ENCODE peak calls at places on chromosomes 3 and 15, in ten cellular contexts. P is dorsolateral prefrontal cortex, I is AG09309, W is BE2C, A is HFF-Myc, R is spleen, L is Caco-2, F is fibroblast of villous mesenchyme, N is fibroblast of mammary gland, B is IMR-90. G is an unnamed sample.

GRCh38 chr3:10816019-10816862 is at the start of gene SLC6A11:
- DNase-seq in P (peak), I (no peak), W (peak), A (no peak), R (no peak), L (no peak), F (no peak), N (no peak), B (no peak), G (no peak)

GRCh38 chr15:99427668-99428361 is 138.0 kb upstream of the MEF2A start:
- DNase-seq in P (no peak), I (no peak), W (peak), A (no peak), R (peak), L (no peak), F (no peak), N (no peak), B (no peak), G (no peak)

GRCh38 chr15:46277451-46277850 is 642.6 kb downstream of the SQOR start:
- DNase-seq in P (no peak), I (no peak), W (no peak), A (no peak), R (no peak), L (no peak), F (no peak), N (no peak), B (no peak), G (no peak)

GRCh38 chr3:76550522-76551201 is 489.2 kb upstream of the ROBO2 start:
- DNase-seq in P (no peak), I (no peak), W (no peak), A (no peak), R (peak), L (no peak), F (no peak), N (no peak), B (no peak), G (no peak)

GRCh38 chr3:47370887-47371697 is 9.7 kb upstream of the PTPN23 start:
- DNase-seq in P (no peak), I (no peak), W (peak), A (no peak), R (peak), L (no peak), F (no peak), N (no peak), B (no peak), G (no peak)

GRCh38 chr3:159532577-159532976 is 456.1 kb upstream of the IL12A start:
- DNase-seq in P (no peak), I (no peak), W (no peak), A (no peak), R (no peak), L (no peak), F (no peak), N (peak), B (peak), G (no peak)

GRCh38 chr3:53803124-53803815 is 42.9 kb downstream of the CHDH start:
- DNase-seq in P (no peak), I (no peak), W (no peak), A (no peak), R (peak), L (no peak), F (no peak), N (no peak), B (no peak), G (no peak)

GRCh38 chr15:38374477-38374876 is 79.5 kb upstream of the FAM98B start:
- DNase-seq in P (no peak), I (no peak), W (no peak), A (no peak), R (no peak), L (no peak), F (no peak), N (peak), B (no peak), G (no peak)

GRCh38 chr3:23183114-23183513 is 20.0 kb upstream of the UBE2E2 start:
- DNase-seq in P (no peak), I (no peak), W (no peak), A (no peak), R (no peak), L (no peak), F (no peak), N (no peak), B (no peak), G (no peak)

GRCh38 chr3:71838406-71838805 is 53.5 kb upstream of the PROK2 start:
- DNase-seq in P (no peak), I (no peak), W (no peak), A (no peak), R (no peak), L (peak), F (no peak), N (no peak), B (no peak), G (peak)

GRCh38 chr3:197298858-197299854 is 744 bp upstream of the DLG1 start:
- DNase-seq in P (peak), I (no peak), W (peak), A (no peak), R (peak), L (peak), F (no peak), N (no peak), B (no peak), G (no peak)

GRCh38 chr3:132382267-132382666 is 35.0 kb upstream of the DNAJC13 start:
- DNase-seq in P (no peak), I (no peak), W (no peak), A (no peak), R (no peak), L (no peak), F (no peak), N (no peak), B (no peak), G (no peak)

GRCh38 chr3:158953131-158953530 is 151.3 kb downstream of the MFSD1 start:
- DNase-seq in P (no peak), I (peak), W (no peak), A (no peak), R (no peak), L (no peak), F (peak), N (no peak), B (no peak), G (no peak)

GRCh38 chr3:171309906-171310359 is 150.3 kb downstream of the TNIK start:
- DNase-seq in P (no peak), I (peak), W (peak), A (peak), R (no peak), L (no peak), F (peak), N (peak), B (peak), G (no peak)

GRCh38 chr3:9715127-9715526 is 11.5 kb downstream of the CPNE9 start:
- DNase-seq in P (no peak), I (no peak), W (no peak), A (no peak), R (no peak), L (peak), F (no peak), N (no peak), B (no peak), G (no peak)

GRCh38 chr3:187763850-187764648 is 18.8 kb upstream of the BCL6 start:
- DNase-seq in P (no peak), I (no peak), W (peak), A (no peak), R (no peak), L (peak), F (no peak), N (peak), B (no peak), G (no peak)

GRCh38 chr3:23938657-23939056 is 6.4 kb upstream of the NR1D2 start:
- DNase-seq in P (no peak), I (no peak), W (peak), A (no peak), R (no peak), L (no peak), F (no peak), N (no peak), B (no peak), G (no peak)

GRCh38 chr3:65713016-65713415 is 325.7 kb downstream of the MAGI1 start:
- DNase-seq in P (peak), I (peak), W (no peak), A (peak), R (no peak), L (no peak), F (peak), N (peak), B (peak), G (peak)

DNA sequence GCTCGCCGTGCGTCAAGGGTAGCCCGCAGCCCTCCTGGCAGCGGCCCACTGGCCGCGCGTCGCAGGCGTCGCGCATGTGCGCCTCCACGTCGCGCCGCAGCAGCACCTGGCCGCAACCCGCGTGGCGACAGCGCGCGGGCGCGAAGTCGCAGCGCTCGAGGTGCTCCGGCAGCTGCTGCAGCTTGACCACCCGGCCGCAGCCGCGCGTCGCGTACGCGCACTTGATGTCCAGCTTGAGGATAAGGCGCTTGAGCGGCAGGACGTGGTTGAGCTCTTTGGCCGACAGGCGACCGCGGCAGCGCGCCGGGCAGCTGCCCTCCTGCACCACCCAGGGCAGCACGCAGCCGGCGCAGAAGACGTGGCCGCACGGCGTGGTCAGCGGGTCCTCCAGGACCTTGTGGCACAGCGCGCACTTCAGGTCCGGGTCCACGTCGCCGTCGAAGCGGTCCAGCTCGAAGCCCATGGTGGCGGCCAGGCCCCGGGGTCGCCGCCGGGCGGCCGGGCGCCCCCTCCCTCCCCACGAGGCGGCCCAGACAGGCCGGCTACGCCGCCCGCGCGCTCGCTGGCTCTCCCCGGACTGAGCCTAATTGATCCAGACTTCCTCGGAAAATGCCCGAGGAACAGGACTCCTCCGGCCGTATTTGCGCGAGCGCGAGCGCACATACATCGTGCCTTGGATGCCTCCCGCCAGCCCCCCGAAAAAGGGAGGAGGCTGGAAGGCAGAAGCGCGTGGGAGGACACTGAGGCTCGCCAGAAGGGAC is at the start of gene PDZRN3:
- DNase-seq in P (peak), I (no peak), W (peak), A (peak), R (no peak), L (peak), F (peak), N (peak), B (peak), G (no peak)
- TF ChIP-seq CTCF in P (no peak), I (no peak), W (no peak), A (no peak), R (no peak), L (no peak), F (no peak), N (no peak), B (no peak), G (no peak)

GRCh38 chr15:60396100-60396499 is 1.7 kb downstream of the ANXA2 start:
- DNase-seq in P (no peak), I (no peak), W (no peak), A (no peak), R (no peak), L (peak), F (no peak), N (no peak), B (no peak), G (no peak)
- H3K4me3 ChIP-seq in P (no peak), I (peak), W (no peak), A (peak), R (peak), L (peak), F (peak), N (peak), B (peak), G (peak)

DNA sequence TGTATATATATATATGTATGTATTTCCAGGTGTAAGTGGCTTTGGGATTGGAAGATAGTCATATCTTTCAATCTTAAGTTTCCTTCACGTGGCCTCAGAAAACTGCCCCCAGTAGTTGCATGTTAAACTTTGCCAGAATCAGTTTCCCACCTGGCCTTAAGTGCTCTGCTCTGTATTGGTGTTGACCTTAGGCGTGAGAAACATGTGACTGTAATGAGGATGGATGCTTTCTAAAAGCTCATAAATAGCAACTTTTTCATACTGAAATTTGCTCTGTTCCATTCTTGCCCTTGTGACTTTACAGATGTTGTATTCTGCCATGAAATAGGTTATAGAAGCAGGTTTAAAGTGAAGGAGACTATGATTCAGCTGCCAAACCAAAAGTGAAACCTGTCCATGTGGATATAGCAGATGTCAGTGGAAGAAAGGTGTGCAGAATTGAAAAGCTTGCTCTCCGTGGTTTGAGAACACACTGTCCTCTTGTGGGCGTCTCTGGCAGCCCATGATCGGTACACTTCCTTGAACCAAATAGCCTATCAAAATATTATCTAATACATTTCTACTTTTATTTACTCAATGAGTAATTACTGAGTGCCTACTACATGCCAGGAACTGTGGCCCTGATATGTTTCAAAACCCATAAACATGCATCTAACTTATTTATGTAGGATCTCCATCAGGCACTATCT is 15.8 kb downstream of the SCG5 start:
- DNase-seq in P (no peak), I (no peak), W (no peak), A (no peak), R (no peak), L (no peak), F (no peak), N (peak), B (no peak), G (no peak)
- TF ChIP-seq CTCF in P (no peak), I (no peak), W (no peak), A (no peak), R (no peak), L (peak), F (peak), N (peak), B (no peak), G (peak)

DNA sequence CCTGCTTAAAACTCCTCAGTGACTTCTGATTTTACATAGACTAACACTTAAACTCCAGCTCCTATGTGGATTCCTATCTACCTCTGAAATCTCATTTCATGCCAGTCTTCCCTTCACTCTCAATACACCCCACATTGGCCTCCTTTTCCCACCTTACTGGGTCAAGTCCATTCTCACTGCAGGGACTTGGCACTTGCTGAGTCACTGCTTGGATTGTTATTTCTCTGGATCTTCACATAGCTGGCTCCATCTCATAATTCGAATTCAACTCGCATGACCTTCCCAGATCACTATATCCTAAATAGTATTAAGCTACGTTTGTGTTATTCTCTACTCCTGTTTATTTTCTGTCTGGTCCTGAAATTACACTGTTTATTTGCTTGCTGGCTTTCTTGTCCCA is 59.6 kb upstream of the FRMD4B start:
- DNase-seq in P (no peak), I (no peak), W (no peak), A (no peak), R (no peak), L (no peak), F (no peak), N (no peak), B (peak), G (no peak)
- H3K4me3 ChIP-seq in P (no peak), I (no peak), W (no peak), A (no peak), R (no peak), L (no peak), F (peak), N (no peak), B (no peak), G (no peak)

GRCh38 chr3:40924559-40925058 is 274.7 kb upstream of the CTNNB1 start:
- DNase-seq in P (no peak), I (no peak), W (no peak), A (no peak), R (no peak), L (no peak), F (no peak), N (no peak), B (no peak), G (no peak)

GRCh38 chr3:40930772-40931171 is 268.5 kb upstream of the CTNNB1 start:
- DNase-seq in P (no peak), I (no peak), W (no peak), A (no peak), R (no peak), L (no peak), F (no peak), N (no peak), B (no peak), G (no peak)

GRCh38 chr3:40925228-40925627 is 274.1 kb upstream of the CTNNB1 start:
- DNase-seq in P (no peak), I (no peak), W (no peak), A (no peak), R (no peak), L (no peak), F (no peak), N (no peak), B (no peak), G (no peak)

GRCh38 chr3:40930131-40930538 is 269.2 kb upstream of the CTNNB1 start:
- DNase-seq in P (no peak), I (no peak), W (no peak), A (no peak), R (no peak), L (peak), F (peak), N (peak), B (no peak), G (no peak)
- TF ChIP-seq CTCF in P (no peak), I (no peak), W (peak), A (no peak), R (no peak), L (peak), F (peak), N (peak), B (no peak), G (peak)

DNA sequence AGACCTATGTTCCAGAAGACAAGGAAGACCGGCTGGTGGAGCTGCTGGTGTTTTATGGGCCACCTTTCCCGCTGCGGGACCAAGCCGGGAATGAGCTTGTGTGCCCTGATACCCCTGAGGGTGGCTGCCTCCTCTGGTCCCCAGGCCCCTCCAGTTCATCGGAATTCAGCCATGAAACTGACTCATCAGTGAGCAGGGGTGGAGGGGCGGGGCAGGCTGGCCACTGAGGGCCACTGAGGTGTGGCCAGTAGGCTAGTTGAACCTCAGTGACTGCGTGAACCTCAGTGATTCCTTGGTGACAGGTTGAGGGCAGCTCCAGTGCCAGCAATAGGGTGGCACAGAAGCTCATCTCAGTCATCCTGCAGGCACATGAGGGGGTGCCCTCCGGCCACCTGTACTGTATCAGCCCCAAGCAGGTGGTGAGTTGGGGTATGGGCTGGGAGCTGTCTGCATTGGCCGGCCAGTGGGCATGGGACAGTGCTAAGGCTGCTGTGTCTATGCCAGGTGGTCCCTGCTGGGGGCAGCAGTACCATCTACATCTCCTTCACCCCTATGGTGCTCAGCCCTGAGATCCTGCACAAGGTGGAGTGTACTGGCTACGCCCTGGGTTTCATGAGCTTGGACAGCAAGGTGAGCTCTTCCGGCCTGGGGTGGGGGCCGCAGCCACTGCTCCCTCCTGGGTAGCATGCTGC is 20.3 kb downstream of the ACAA1 start:
- DNase-seq in P (no peak), I (no peak), W (no peak), A (no peak), R (peak), L (no peak), F (no peak), N (no peak), B (no peak), G (no peak)
- H3K4me3 ChIP-seq in P (no peak), I (no peak), W (no peak), A (no peak), R (no peak), L (no peak), F (no peak), N (no peak), B (no peak), G (no peak)

G was measured in epithelial cell of proximal tubule.